ENCODE peak calls at places on chromosomes 2 and 18, in six cellular contexts. O is adipocyte, X is endothelial cell of umbilical vein, N is left ventricle myocardium inferior, Q is lung, H is osteoblast. Z is an unnamed sample.

GRCh38 chr2:176093145-176093888 is 796 bp downstream of the HOXD13 start:
- DNase-seq in O (peak; percentile 11), X (no peak), N (no peak), Q (no peak), H (no peak), Z (peak; percentile 62)

GRCh38 chr2:105118960-105119359 is 81.1 kb downstream of the MRPS9 start:
- DNase-seq in O (no peak), X (peak; percentile 5), N (no peak), Q (no peak), H (no peak), Z (no peak)

GRCh38 chr2:121858406-121858805 is 103.0 kb downstream of the TSN start:
- DNase-seq in O (no peak), X (no peak), N (no peak), Q (no peak), H (no peak), Z (no peak)

GRCh38 chr18:51668101-51668500 is 470.6 kb upstream of the MEX3C start:
- DNase-seq in O (peak; percentile 69), X (peak; percentile 2), N (peak; percentile 19), Q (peak; percentile 52), H (no peak), Z (peak; percentile 9)

GRCh38 chr2:46045888-46046287 is 251.3 kb upstream of the EPAS1 start:
- DNase-seq in O (no peak), X (peak; percentile 89), N (no peak), Q (no peak), H (no peak), Z (no peak)

GRCh38 chr2:88545118-88545517 is 82.1 kb downstream of the EIF2AK3 start:
- DNase-seq in O (peak; percentile 15), X (peak; percentile 14), N (no peak), Q (no peak), H (peak; percentile 83), Z (peak; percentile 59)

GRCh38 chr2:154713605-154714004 is 15.1 kb downstream of the KCNJ3 start:
- DNase-seq in O (no peak), X (no peak), N (no peak), Q (no peak), H (no peak), Z (no peak)

GRCh38 chr2:236318401-236318800 is 54.2 kb upstream of the ASB18 start:
- DNase-seq in O (no peak), X (no peak), N (no peak), Q (no peak), H (no peak), Z (no peak)

GRCh38 chr2:218717262-218717661 is 6.6 kb downstream of the TTLL4 start:
- DNase-seq in O (no peak), X (no peak), N (no peak), Q (no peak), H (peak; percentile 46), Z (no peak)

GRCh38 chr2:182291296-182291695 is 135.5 kb downstream of the PDE1A start:
- DNase-seq in O (peak; percentile 10), X (no peak), N (no peak), Q (no peak), H (no peak), Z (no peak)

GRCh38 chr2:240685771-240686371 is 3.2 kb upstream of the AQP12B start:
- DNase-seq in O (no peak), X (no peak), N (no peak), Q (no peak), H (peak; percentile 76), Z (no peak)

GRCh38 chr2:131801210-131801744 is 273.6 kb downstream of the CCDC74A start:
- DNase-seq in O (no peak), X (no peak), N (no peak), Q (no peak), H (peak; percentile 14), Z (no peak)

GRCh38 chr2:56331810-56332209 is 148.0 kb downstream of the CCDC85A start:
- DNase-seq in O (no peak), X (no peak), N (no peak), Q (no peak), H (no peak), Z (no peak)

GRCh38 chr2:31202041-31202440 is 15.3 kb downstream of the CAPN14 start:
- DNase-seq in O (no peak), X (no peak), N (no peak), Q (no peak), H (no peak), Z (peak; percentile 30)

GRCh38 chr2:191041418-191042161 is 27.6 kb upstream of the STAT1 start:
- DNase-seq in O (peak; percentile 29), X (no peak), N (no peak), Q (peak; percentile 69), H (peak; percentile 43), Z (peak; percentile 79)

GRCh38 chr2:241951920-241952319 is 82.4 kb downstream of the RTP5 start:
- DNase-seq in O (no peak), X (no peak), N (no peak), Q (no peak), H (peak; percentile 69), Z (no peak)

GRCh38 chr2:73822991-73823390 is 5.8 kb upstream of the STAMBP start:
- DNase-seq in O (no peak), X (no peak), N (no peak), Q (no peak), H (no peak), Z (no peak)
- H3K4me3 ChIP-seq in O (no peak overlapping the region), X (no peak overlapping the region), N (no peak overlapping the region), Q (no peak overlapping the region), H (no peak overlapping the region), Z (no peak overlapping the region)

DNA sequence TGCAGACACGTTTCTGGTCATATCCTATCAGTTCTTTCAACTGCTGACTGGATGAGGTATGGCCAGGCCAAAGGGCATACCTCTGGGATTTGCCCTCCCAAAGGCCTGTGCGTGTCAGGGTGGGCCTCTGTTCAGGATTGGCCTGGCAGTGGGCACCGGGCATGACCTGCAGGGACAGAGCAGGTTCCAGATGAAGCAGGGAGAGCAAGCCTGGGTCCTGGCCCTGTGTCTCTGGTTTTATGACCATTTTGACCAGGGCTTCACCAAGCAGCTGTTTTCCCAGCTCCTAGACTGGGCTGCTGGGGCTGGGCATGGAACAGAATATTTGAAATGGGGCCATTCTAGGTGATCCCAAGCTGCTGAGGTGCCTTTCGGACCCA is 348 bp upstream of the PROM2 start:
- DNase-seq in O (no peak), X (no peak), N (no peak), Q (no peak), H (peak; percentile 77), Z (no peak)
- H3K9me3 ChIP-seq in O (no peaks in the 10 kb centered on the region), X (no peaks in the 10 kb centered on the region), N (no peaks in the 10 kb centered on the region), Q (no peaks in the 10 kb centered on the region), H (no peaks in the 10 kb centered on the region), Z (no peaks in the 10 kb centered on the region)

DNA sequence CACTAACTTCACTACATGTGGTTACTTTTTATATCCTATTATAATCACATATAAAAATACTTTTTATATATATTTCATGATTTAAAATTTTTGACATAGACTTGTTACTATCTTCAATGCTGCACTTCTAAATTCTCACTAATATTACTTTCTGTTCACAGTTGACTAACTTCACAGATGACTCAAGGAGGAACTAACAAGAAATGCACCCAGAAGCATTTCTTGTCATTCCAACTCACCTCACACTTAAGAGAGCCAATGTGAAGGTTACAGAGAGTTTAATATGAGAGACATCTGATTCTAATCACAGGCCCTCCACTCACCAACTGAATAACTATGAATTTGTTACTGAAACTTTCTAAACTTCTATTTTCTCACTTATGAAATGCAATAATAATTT is 399.8 kb upstream of the SLC8A1 start:
- DNase-seq in O (no peak), X (no peak), N (no peak), Q (no peak), H (no peak), Z (no peak)
- H3K4me3 ChIP-seq in O (no peak overlapping the region), X (no peak overlapping the region), N (no peak overlapping the region), Q (no peak overlapping the region), H (no peak overlapping the region), Z (no peak overlapping the region)

DNA sequence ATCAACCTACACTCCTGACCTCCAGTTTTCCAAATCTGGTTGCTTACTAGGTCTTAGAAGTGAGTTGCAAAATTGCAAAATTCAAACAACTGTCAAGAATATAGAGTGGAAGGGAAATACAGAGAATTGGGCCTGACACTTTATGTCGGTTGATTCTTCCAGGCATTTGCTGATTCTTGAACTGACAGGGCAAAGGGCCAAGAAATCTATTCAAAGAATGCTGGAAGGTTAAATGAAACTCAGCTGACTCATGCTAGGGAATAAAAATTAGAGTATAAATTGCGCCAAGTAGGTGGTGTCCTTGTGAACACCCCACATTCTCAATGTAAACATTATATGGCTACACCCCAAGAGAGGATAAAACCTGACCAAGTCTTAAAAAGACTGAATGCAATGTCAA is 21.5 kb upstream of the ZSCAN30 start:
- DNase-seq in O (no peak), X (peak; percentile 26), N (no peak), Q (no peak), H (no peak), Z (no peak)
- H3K9me3 ChIP-seq in O (peaks cover 88% of the 10 kb centered on the region), X (peaks cover 19% of the 10 kb centered on the region), N (peaks cover 99% of the 10 kb centered on the region), Q (peaks cover 13% of the 10 kb centered on the region), H (peaks cover 35% of the 10 kb centered on the region), Z (peaks cover 44% of the 10 kb centered on the region)

DNA sequence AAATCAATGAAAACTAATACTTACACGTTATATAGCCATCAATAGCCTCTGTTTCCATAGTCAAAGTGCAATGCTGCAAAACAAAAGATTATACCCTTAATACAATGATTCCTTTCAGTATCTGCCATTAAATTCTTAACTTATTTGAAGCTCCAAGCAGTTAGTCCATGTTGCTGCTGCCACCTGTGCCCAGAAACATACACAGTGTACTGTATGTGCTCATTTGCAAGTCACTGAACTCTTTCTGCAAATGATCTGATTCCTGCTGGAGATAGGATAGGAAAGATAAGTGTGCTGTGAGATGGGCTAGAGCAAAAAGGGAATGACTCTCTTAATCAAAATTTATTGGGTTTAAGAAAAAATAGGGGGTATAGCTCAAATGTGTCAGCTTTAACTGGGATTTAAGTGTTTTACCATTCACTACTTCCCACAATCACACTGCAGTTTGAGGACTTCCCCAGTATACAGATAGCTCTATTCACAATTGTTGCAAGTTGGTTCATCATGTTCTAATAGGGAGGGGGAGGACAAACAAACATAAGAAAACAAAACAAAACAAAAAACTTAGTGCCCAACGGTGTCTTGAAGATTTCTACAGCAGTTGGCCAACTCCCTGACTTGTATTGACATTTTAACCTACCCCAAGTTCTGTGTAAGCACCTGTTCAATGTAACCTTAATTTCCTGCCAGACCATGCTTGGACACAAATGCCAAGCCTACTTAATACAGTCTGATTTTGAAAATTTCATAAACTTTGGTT is 2.7 kb downstream of the IKZF2 start:
- DNase-seq in O (peak; percentile 16), X (no peak), N (no peak), Q (no peak), H (no peak), Z (no peak)
- H3K4me3 ChIP-seq in O (peak overlapping the region; percentile 99), X (no peak overlapping the region), N (peak overlapping the region; percentile 84), Q (no peak overlapping the region), H (peak overlapping the region; percentile 74), Z (peak overlapping the region; percentile 62)

DNA sequence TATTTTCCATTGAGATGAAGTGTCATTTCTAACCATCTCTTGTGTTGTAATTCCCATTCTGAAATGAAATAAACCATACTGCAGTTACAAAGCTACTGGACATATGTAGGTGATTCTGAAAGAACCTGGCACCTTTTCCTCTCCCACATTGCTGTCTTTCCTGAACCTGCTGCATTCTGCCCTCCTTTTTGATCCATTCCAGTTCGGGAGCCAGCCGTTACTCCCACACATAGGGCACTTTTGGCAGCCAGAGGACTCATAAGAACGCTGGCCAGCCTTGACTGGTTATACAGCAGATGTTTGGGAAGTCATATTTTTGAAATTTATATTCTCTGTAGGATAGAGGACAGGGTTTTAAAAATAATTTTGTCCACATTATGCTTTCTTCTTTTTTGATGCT is 369.8 kb upstream of the CDH7 start:
- DNase-seq in O (no peak), X (no peak), N (no peak), Q (no peak), H (no peak), Z (no peak)
- H3K9me3 ChIP-seq in O (peaks cover 4% of the 10 kb centered on the region), X (no peaks in the 10 kb centered on the region), N (peaks cover 23% of the 10 kb centered on the region), Q (peaks cover 4% of the 10 kb centered on the region), H (peaks cover 2% of the 10 kb centered on the region), Z (no peaks in the 10 kb centered on the region)

GRCh38 chr2:28624798-28625701 is 126.6 kb upstream of the PPP1CB start:
- DNase-seq in O (no peak), X (no peak), N (peak; percentile 61), Q (peak; percentile 56), H (no peak), Z (no peak)
- H3K4me3 ChIP-seq in O (no peak overlapping the region), X (no peak overlapping the region), N (peak overlapping the region; percentile 35), Q (no peak overlapping the region), H (no peak overlapping the region), Z (no peak overlapping the region)

Z was measured in MG63.